ENCODE peak calls at places on chromosomes 12 and 14, in five cellular contexts. One of them, this sample, is unnamed.

GRCh38 chr14:68215628-68216027 is 396.0 kb downstream of the RAD51B start:
- DNase-seq in retinal pigment epithelial cell: no peak
- DNase-seq in fibroblast of mammary gland: no peak
- DNase-seq in stomach: no peak
- DNase-seq in transverse colon: no peak
- DNase-seq in this sample: no peak

GRCh38 chr12:14955876-14956811 is 5.3 kb downstream of the ARHGDIB start:
- DNase-seq in transverse colon: no peak
- DNase-seq in fibroblast of mammary gland: no peak
- DNase-seq in retinal pigment epithelial cell: no peak
- DNase-seq in stomach: no peak
- DNase-seq in this sample: no peak

GRCh38 chr14:58772814-58773620 is 135.3 kb downstream of the DACT1 start:
- DNase-seq in retinal pigment epithelial cell: no peak
- DNase-seq in transverse colon: no peak
- DNase-seq in fibroblast of mammary gland: no peak
- DNase-seq in stomach: no peak
- DNase-seq in this sample: no peak

GRCh38 chr14:74571441-74571841 is 40.6 kb downstream of the LTBP2 start:
- DNase-seq in stomach: no peak
- DNase-seq in transverse colon: no peak
- DNase-seq in fibroblast of mammary gland: peak; percentile 86
- DNase-seq in retinal pigment epithelial cell: no peak
- DNase-seq in this sample: no peak

GRCh38 chr12:96445743-96446655 is 43.4 kb upstream of the CFAP54 start:
- DNase-seq in stomach: no peak
- DNase-seq in transverse colon: peak; percentile 12
- DNase-seq in retinal pigment epithelial cell: peak; percentile 63
- DNase-seq in fibroblast of mammary gland: peak; percentile 90
- DNase-seq in this sample: peak; percentile 64

GRCh38 chr12:103495783-103496456 is at the start of gene C12orf42:
- DNase-seq in stomach: no peak
- DNase-seq in retinal pigment epithelial cell: no peak
- DNase-seq in transverse colon: peak; percentile 21
- DNase-seq in fibroblast of mammary gland: peak; percentile 41
- DNase-seq in this sample: peak; percentile 3

GRCh38 chr14:85607571-85608219 is 77.8 kb downstream of the FLRT2 start:
- DNase-seq in transverse colon: no peak
- DNase-seq in stomach: no peak
- DNase-seq in retinal pigment epithelial cell: peak; percentile 76
- DNase-seq in fibroblast of mammary gland: peak; percentile 96
- DNase-seq in this sample: no peak

GRCh38 chr14:37594916-37595808 is at the start of the genes FOXA1 and TTC6:
- DNase-seq in stomach: peak; percentile 83
- DNase-seq in retinal pigment epithelial cell: no peak
- DNase-seq in transverse colon: peak; percentile 65
- DNase-seq in fibroblast of mammary gland: peak; percentile 7
- DNase-seq in this sample: peak; percentile 73

GRCh38 chr14:73943083-73943482 is 6.8 kb downstream of the FAM161B start:
- DNase-seq in retinal pigment epithelial cell: no peak
- DNase-seq in stomach: no peak
- DNase-seq in fibroblast of mammary gland: peak; percentile 87
- DNase-seq in transverse colon: no peak
- DNase-seq in this sample: peak; percentile 57

GRCh38 chr14:100531591-100532121 is 55.6 kb downstream of the BEGAIN start:
- DNase-seq in retinal pigment epithelial cell: no peak
- DNase-seq in fibroblast of mammary gland: no peak
- DNase-seq in stomach: peak; percentile 17
- DNase-seq in transverse colon: no peak
- DNase-seq in this sample: no peak

GRCh38 chr12:12627308-12627827 is 15.7 kb downstream of the CREBL2 start:
- DNase-seq in transverse colon: no peak
- DNase-seq in fibroblast of mammary gland: no peak
- DNase-seq in stomach: no peak
- DNase-seq in retinal pigment epithelial cell: no peak
- DNase-seq in this sample: no peak

GRCh38 chr12:53817021-53817389 is 65.2 kb upstream of the CISTR start:
- DNase-seq in transverse colon: no peak
- DNase-seq in fibroblast of mammary gland: no peak
- DNase-seq in stomach: no peak
- DNase-seq in retinal pigment epithelial cell: no peak
- DNase-seq in this sample: no peak

GRCh38 chr12:92297932-92298681 is 152.5 kb upstream of the BTG1 start:
- DNase-seq in fibroblast of mammary gland: peak; percentile 92
- DNase-seq in retinal pigment epithelial cell: no peak
- DNase-seq in transverse colon: no peak
- DNase-seq in stomach: no peak
- DNase-seq in this sample: peak; percentile 55

GRCh38 chr12:57329219-57329618 is 78.2 kb upstream of the STAC3 start:
- DNase-seq in fibroblast of mammary gland: no peak
- DNase-seq in retinal pigment epithelial cell: no peak
- DNase-seq in stomach: no peak
- DNase-seq in transverse colon: no peak
- DNase-seq in this sample: no peak

GRCh38 chr12:57334219-57334618 is 83.2 kb upstream of the STAC3 start:
- DNase-seq in stomach: no peak
- DNase-seq in fibroblast of mammary gland: no peak
- DNase-seq in retinal pigment epithelial cell: no peak
- DNase-seq in transverse colon: no peak
- DNase-seq in this sample: no peak

GRCh38 chr12:57332646-57333312 is 81.8 kb upstream of the STAC3 start:
- DNase-seq in transverse colon: no peak
- DNase-seq in retinal pigment epithelial cell: no peak
- DNase-seq in fibroblast of mammary gland: peak; percentile 59
- DNase-seq in stomach: no peak
- DNase-seq in this sample: no peak

GRCh38 chr12:57325395-57325794 is 74.4 kb upstream of the STAC3 start:
- DNase-seq in stomach: no peak
- DNase-seq in transverse colon: no peak
- DNase-seq in fibroblast of mammary gland: no peak
- DNase-seq in retinal pigment epithelial cell: no peak
- DNase-seq in this sample: no peak

DNA sequence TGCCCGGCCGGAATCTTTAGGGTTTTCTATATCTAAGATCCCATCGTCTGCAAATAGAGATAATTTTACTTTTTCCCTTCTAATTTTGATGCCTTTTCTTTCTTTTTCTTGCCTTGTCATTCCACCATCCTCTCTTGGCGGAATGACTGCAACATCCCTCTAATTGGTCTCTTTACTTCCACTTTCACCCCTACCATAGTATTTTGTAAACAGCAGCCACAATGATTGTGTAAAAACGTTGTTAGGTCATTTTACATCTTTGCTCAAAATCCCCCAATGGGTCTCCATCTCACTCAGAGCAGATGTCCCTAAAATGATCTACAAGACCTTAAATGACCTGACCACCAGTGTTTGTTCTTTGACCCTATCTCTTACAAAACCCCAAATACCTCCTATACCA is 80.0 kb upstream of the STAC3 start:
- DNase-seq in fibroblast of mammary gland: no peak
- DNase-seq in stomach: no peak
- DNase-seq in retinal pigment epithelial cell: no peak
- DNase-seq in transverse colon: no peak
- DNase-seq in this sample: no peak
- H3K4me3 ChIP-seq in fibroblast of mammary gland: no peak overlapping the region
- H3K4me3 ChIP-seq in stomach: no peak overlapping the region
- H3K4me3 ChIP-seq in retinal pigment epithelial cell: no peak overlapping the region
- H3K4me3 ChIP-seq in transverse colon: no peak overlapping the region
- H3K4me3 ChIP-seq in this sample: no peak overlapping the region

DNA sequence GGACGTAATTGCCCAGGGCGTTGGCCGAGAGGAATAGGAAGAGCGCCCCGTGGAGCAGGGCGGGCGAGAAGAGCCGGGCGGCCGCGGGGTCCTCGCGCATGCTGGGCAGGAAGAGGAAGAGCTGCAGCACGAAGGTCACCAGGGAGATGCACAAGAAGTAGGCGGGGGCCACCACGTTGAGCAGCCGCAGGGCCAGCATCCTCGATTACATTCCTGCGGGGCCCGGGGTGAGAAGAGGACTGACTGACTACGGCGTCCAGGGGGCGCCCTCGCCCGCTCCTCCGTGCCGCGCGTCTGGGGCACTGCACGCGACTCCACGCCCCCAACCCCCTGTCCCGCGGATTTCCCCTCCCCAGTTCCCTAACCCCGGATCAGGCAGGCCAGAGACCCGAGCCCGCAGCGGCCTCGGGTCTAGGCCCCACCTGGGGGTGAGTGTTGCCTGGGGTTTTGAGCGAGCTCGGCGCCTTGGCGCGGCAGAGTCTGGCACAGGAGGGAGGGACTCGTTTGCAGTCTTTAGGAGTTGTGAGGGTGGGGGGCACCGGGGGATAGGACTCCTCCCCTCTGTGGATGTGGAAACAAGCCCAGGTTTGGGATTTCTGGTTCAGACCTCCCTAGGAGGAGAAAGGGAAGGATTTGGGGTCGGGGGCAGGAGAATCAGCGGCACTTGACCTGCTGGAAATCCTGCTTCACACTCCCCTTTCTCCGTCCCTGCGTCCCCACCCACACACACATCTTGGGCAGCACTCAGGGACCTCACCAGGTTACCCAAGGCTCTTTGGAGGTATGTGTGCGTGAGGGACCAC is 1.9 kb downstream of the ZDHHC22 start:
- DNase-seq in transverse colon: peak; percentile 22
- DNase-seq in retinal pigment epithelial cell: no peak
- DNase-seq in fibroblast of mammary gland: peak; percentile 8
- DNase-seq in stomach: no peak
- DNase-seq in this sample: peak; percentile 6
- H3K4me3 ChIP-seq in transverse colon: peak overlapping the region; percentile 14
- H3K4me3 ChIP-seq in retinal pigment epithelial cell: no peak overlapping the region
- H3K4me3 ChIP-seq in fibroblast of mammary gland: no peak overlapping the region
- H3K4me3 ChIP-seq in stomach: no peak overlapping the region
- H3K4me3 ChIP-seq in this sample: no peak overlapping the region

GRCh38 chr12:48903982-48904411 is 21.3 kb downstream of the FKBP11 start:
- DNase-seq in stomach: peak; percentile 70
- DNase-seq in retinal pigment epithelial cell: peak; percentile 62
- DNase-seq in transverse colon: peak; percentile 75
- DNase-seq in fibroblast of mammary gland: peak; percentile 86
- DNase-seq in this sample: peak; percentile 84

GRCh38 chr12:48899651-48900050 is 25.6 kb downstream of the FKBP11 start:
- DNase-seq in stomach: no peak
- DNase-seq in transverse colon: no peak
- DNase-seq in fibroblast of mammary gland: no peak
- DNase-seq in retinal pigment epithelial cell: no peak
- DNase-seq in this sample: no peak

GRCh38 chr12:48901278-48901677 is 24.0 kb downstream of the FKBP11 start:
- DNase-seq in transverse colon: no peak
- DNase-seq in retinal pigment epithelial cell: no peak
- DNase-seq in stomach: no peak
- DNase-seq in fibroblast of mammary gland: peak; percentile 43
- DNase-seq in this sample: peak; percentile 41

GRCh38 chr12:48907243-48907642 is 18.0 kb downstream of the FKBP11 start:
- DNase-seq in retinal pigment epithelial cell: no peak
- DNase-seq in stomach: no peak
- DNase-seq in fibroblast of mammary gland: no peak
- DNase-seq in transverse colon: no peak
- DNase-seq in this sample: peak; percentile 69

DNA sequence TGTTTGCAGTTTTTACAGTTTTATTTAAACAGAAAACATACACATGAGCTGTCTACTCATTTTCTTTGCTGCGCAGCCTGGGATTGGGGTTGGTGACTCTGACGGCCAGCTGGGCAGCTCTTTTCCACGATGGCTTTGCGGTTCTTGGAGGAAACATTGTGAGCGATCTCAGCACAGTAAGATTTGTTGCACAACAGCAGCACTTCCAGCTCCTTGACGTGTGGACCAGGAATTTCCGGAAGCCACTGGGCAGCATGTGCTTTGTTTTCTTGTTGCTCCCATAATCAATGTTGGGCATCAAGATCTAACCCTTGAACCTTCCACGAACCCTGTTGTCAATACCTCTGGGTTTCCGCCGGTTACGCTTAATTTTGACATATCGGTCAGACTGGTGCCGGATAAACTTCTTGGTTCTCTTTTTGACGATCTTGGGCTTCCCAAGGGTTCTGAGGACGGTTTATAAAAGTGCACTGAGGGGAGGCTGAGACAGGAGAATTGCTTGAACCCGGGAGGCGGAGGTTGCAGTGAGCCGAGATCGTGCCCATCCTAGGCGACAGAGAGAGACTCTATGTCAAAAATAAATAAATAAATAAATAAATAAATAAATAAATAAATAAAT is 21.8 kb downstream of the FKBP11 start:
- DNase-seq in transverse colon: no peak
- DNase-seq in stomach: no peak
- DNase-seq in retinal pigment epithelial cell: no peak
- DNase-seq in fibroblast of mammary gland: peak; percentile 48
- DNase-seq in this sample: peak; percentile 67
- H3K4me3 ChIP-seq in transverse colon: peak overlapping the region; percentile 55
- H3K4me3 ChIP-seq in stomach: peak overlapping the region; percentile 37
- H3K4me3 ChIP-seq in retinal pigment epithelial cell: no peak overlapping the region
- H3K4me3 ChIP-seq in fibroblast of mammary gland: no peak overlapping the region
- H3K4me3 ChIP-seq in this sample: no peak overlapping the region

GRCh38 chr12:93847517-93848452 is 170.6 kb downstream of the CRADD start:
- DNase-seq in transverse colon: no peak
- DNase-seq in stomach: no peak
- DNase-seq in fibroblast of mammary gland: peak; percentile 60
- DNase-seq in retinal pigment epithelial cell: no peak
- DNase-seq in this sample: no peak
- H3K4me3 ChIP-seq in transverse colon: no peak overlapping the region
- H3K4me3 ChIP-seq in stomach: no peak overlapping the region
- H3K4me3 ChIP-seq in fibroblast of mammary gland: no peak overlapping the region
- H3K4me3 ChIP-seq in retinal pigment epithelial cell: no peak overlapping the region
- H3K4me3 ChIP-seq in this sample: no peak overlapping the region